ENCODE peak calls at places on chromosomes 13 and 19, in eight cellular contexts. One of them, this sample, is unnamed.

GRCh38 chr19:57096640-57097361 is 23.0 kb upstream of the USP29 start:
- DNase-seq in left lung: no peak
- DNase-seq in Peyer's patch: no peak
- DNase-seq in uterus: no peak
- DNase-seq in effector memory CD4-positive, alpha-beta T cell: no peak
- DNase-seq in Caco-2: no peak
- DNase-seq in cardiac muscle cell: peak; percentile 10
- DNase-seq in HCT116: no peak
- DNase-seq in this sample: no peak

GRCh38 chr19:1610579-1610978 is 5.3 kb upstream of the UQCR11 start:
- DNase-seq in left lung: no peak
- DNase-seq in Peyer's patch: no peak
- DNase-seq in uterus: no peak
- DNase-seq in effector memory CD4-positive, alpha-beta T cell: no peak
- DNase-seq in Caco-2: no peak
- DNase-seq in cardiac muscle cell: no peak
- DNase-seq in HCT116: no peak
- DNase-seq in this sample: no peak

GRCh38 chr19:4870025-4870700 is 2.7 kb upstream of the PLIN3 start:
- DNase-seq in left lung: peak; percentile 83
- DNase-seq in Peyer's patch: peak; percentile 81
- DNase-seq in uterus: no peak
- DNase-seq in effector memory CD4-positive, alpha-beta T cell: no peak
- DNase-seq in Caco-2: peak; percentile 47
- DNase-seq in cardiac muscle cell: peak; percentile 92
- DNase-seq in HCT116: peak; percentile 95
- DNase-seq in this sample: no peak

GRCh38 chr19:39212377-39212742 is 8.3 kb upstream of the SYCN start:
- DNase-seq in left lung: peak; percentile 80
- DNase-seq in Peyer's patch: peak; percentile 72
- DNase-seq in uterus: no peak
- DNase-seq in effector memory CD4-positive, alpha-beta T cell: peak; percentile 13
- DNase-seq in Caco-2: peak; percentile 67
- DNase-seq in cardiac muscle cell: peak; percentile 18
- DNase-seq in HCT116: peak; percentile 53
- DNase-seq in this sample: no peak

GRCh38 chr19:33558846-33559245 is 37.3 kb upstream of the PEPD start:
- DNase-seq in left lung: no peak
- DNase-seq in Peyer's patch: no peak
- DNase-seq in uterus: no peak
- DNase-seq in effector memory CD4-positive, alpha-beta T cell: no peak
- DNase-seq in Caco-2: no peak
- DNase-seq in cardiac muscle cell: no peak
- DNase-seq in HCT116: no peak
- DNase-seq in this sample: no peak

GRCh38 chr19:17398902-17399527 is 5.0 kb upstream of the CCDC194 start:
- DNase-seq in left lung: no peak
- DNase-seq in Peyer's patch: no peak
- DNase-seq in uterus: no peak
- DNase-seq in effector memory CD4-positive, alpha-beta T cell: no peak
- DNase-seq in Caco-2: no peak
- DNase-seq in cardiac muscle cell: no peak
- DNase-seq in HCT116: no peak
- DNase-seq in this sample: no peak

GRCh38 chr13:24624363-24624762 is 55.8 kb upstream of the ATP12A start:
- DNase-seq in left lung: no peak
- DNase-seq in Peyer's patch: no peak
- DNase-seq in uterus: no peak
- DNase-seq in effector memory CD4-positive, alpha-beta T cell: no peak
- DNase-seq in Caco-2: no peak
- DNase-seq in cardiac muscle cell: no peak
- DNase-seq in HCT116: no peak
- DNase-seq in this sample: no peak

GRCh38 chr19:30745476-30745985 is 373.3 kb downstream of the ZNF536 start:
- DNase-seq in left lung: no peak
- DNase-seq in Peyer's patch: no peak
- DNase-seq in uterus: no peak
- DNase-seq in effector memory CD4-positive, alpha-beta T cell: no peak
- DNase-seq in Caco-2: no peak
- DNase-seq in cardiac muscle cell: no peak
- DNase-seq in HCT116: no peak
- DNase-seq in this sample: no peak

GRCh38 chr13:73647417-73647816 is 486.8 kb downstream of the KLF12 start:
- DNase-seq in left lung: no peak
- DNase-seq in Peyer's patch: no peak
- DNase-seq in uterus: no peak
- DNase-seq in effector memory CD4-positive, alpha-beta T cell: no peak
- DNase-seq in Caco-2: no peak
- DNase-seq in cardiac muscle cell: no peak
- DNase-seq in HCT116: no peak
- DNase-seq in this sample: no peak

GRCh38 chr19:56314018-56314583 is 538 bp downstream of the ZSCAN5A start:
- DNase-seq in left lung: no peak
- DNase-seq in Peyer's patch: no peak
- DNase-seq in uterus: no peak
- DNase-seq in effector memory CD4-positive, alpha-beta T cell: no peak
- DNase-seq in Caco-2: no peak
- DNase-seq in cardiac muscle cell: no peak
- DNase-seq in HCT116: no peak
- DNase-seq in this sample: peak; percentile 5

GRCh38 chr19:53246498-53246897 is 8.2 kb downstream of the ZNF677 start:
- DNase-seq in left lung: no peak
- DNase-seq in Peyer's patch: no peak
- DNase-seq in uterus: no peak
- DNase-seq in effector memory CD4-positive, alpha-beta T cell: no peak
- DNase-seq in Caco-2: no peak
- DNase-seq in cardiac muscle cell: no peak
- DNase-seq in HCT116: no peak
- DNase-seq in this sample: no peak

GRCh38 chr13:98280176-98280510 is 103.1 kb upstream of the RNF113B start:
- DNase-seq in left lung: no peak
- DNase-seq in Peyer's patch: no peak
- DNase-seq in uterus: no peak
- DNase-seq in effector memory CD4-positive, alpha-beta T cell: no peak
- DNase-seq in Caco-2: no peak
- DNase-seq in cardiac muscle cell: no peak
- DNase-seq in HCT116: no peak
- DNase-seq in this sample: no peak

GRCh38 chr19:15254547-15254946 is 22.3 kb upstream of the EPHX3 start:
- DNase-seq in left lung: no peak
- DNase-seq in Peyer's patch: no peak
- DNase-seq in uterus: no peak
- DNase-seq in effector memory CD4-positive, alpha-beta T cell: no peak
- DNase-seq in Caco-2: no peak
- DNase-seq in cardiac muscle cell: no peak
- DNase-seq in HCT116: no peak
- DNase-seq in this sample: no peak
- H3K36me3 ChIP-seq in left lung: peaks cover 6% of the 10 kb centered on the region
- H3K36me3 ChIP-seq in Peyer's patch: no peaks in the 10 kb centered on the region
- H3K36me3 ChIP-seq in uterus: no peaks in the 10 kb centered on the region
- H3K36me3 ChIP-seq in effector memory CD4-positive, alpha-beta T cell: peaks cover 98% of the 10 kb centered on the region
- H3K36me3 ChIP-seq in Caco-2: peaks cover 14% of the 10 kb centered on the region
- H3K36me3 ChIP-seq in cardiac muscle cell: peaks cover 66% of the 10 kb centered on the region
- H3K36me3 ChIP-seq in HCT116: peaks cover 2% of the 10 kb centered on the region
- H3K36me3 ChIP-seq in this sample: peaks cover 52% of the 10 kb centered on the region

DNA sequence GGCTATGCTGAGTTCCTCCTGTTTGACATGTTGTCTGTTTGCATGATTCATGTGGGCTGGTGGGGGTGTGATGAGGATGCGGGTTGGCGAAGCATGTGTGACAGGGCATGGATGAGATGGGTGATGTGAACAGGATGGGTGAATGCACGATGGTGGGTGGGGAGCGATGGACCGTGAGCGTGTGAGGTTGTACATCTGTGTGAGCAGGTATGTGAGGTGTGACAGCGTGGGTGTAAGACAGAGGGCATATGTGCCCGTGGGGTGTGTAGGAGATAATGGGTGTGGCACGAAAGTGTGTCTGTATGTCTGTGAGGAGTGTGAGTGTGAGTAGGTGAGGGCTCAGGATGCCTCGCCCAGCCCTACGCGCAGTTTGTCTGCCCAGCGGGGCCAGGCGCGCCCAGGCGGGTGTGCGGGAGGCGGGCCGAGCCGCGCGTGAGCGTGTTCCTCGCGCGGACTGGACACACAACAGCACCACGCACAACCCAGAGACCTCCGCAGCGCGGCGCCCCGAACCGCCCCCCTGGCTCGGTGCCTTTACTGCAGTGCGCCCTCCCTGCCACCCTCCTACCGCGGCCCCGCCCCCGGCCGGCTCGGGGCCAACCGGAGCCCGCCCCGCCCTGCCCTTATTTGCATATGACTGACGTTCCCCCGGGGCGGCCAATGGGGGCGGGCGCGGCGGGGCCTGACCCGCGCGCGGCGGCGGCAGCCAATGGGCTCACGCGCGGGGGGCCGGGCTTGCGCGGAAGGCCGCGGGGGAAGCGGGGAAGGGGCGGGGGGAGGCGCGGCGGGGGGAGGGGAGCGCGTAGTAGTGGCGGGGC is 14.4 kb downstream of the CIC start:
- DNase-seq in left lung: peak; percentile 97
- DNase-seq in Peyer's patch: peak; percentile 98
- DNase-seq in uterus: peak; percentile 96
- DNase-seq in effector memory CD4-positive, alpha-beta T cell: peak; percentile 94
- DNase-seq in Caco-2: peak; percentile 98
- DNase-seq in cardiac muscle cell: peak; percentile 97
- DNase-seq in HCT116: peak; percentile 69
- DNase-seq in this sample: no peak
- H3K4me1 ChIP-seq in left lung: peaks cover 53% of the 10 kb centered on the region
- H3K4me1 ChIP-seq in Peyer's patch: peaks cover 56% of the 10 kb centered on the region
- H3K4me1 ChIP-seq in uterus: peaks cover 6% of the 10 kb centered on the region
- H3K4me1 ChIP-seq in effector memory CD4-positive, alpha-beta T cell: peaks cover 41% of the 10 kb centered on the region
- H3K4me1 ChIP-seq in Caco-2: peaks cover 40% of the 10 kb centered on the region
- H3K4me1 ChIP-seq in cardiac muscle cell: peaks cover 40% of the 10 kb centered on the region
- H3K4me1 ChIP-seq in HCT116: peaks cover 40% of the 10 kb centered on the region
- H3K4me1 ChIP-seq in this sample: peaks cover 21% of the 10 kb centered on the region

GRCh38 chr13:34258646-34259386 is 440.9 kb downstream of the RFC3 start:
- DNase-seq in left lung: no peak
- DNase-seq in Peyer's patch: no peak
- DNase-seq in uterus: no peak
- DNase-seq in effector memory CD4-positive, alpha-beta T cell: no peak
- DNase-seq in Caco-2: no peak
- DNase-seq in cardiac muscle cell: no peak
- DNase-seq in HCT116: no peak
- DNase-seq in this sample: no peak

GRCh38 chr13:34254366-34254765 is 436.4 kb downstream of the RFC3 start:
- DNase-seq in left lung: no peak
- DNase-seq in Peyer's patch: no peak
- DNase-seq in uterus: no peak
- DNase-seq in effector memory CD4-positive, alpha-beta T cell: no peak
- DNase-seq in Caco-2: no peak
- DNase-seq in cardiac muscle cell: no peak
- DNase-seq in HCT116: no peak
- DNase-seq in this sample: no peak

GRCh38 chr13:34257980-34258379 is 440.0 kb downstream of the RFC3 start:
- DNase-seq in left lung: no peak
- DNase-seq in Peyer's patch: no peak
- DNase-seq in uterus: no peak
- DNase-seq in effector memory CD4-positive, alpha-beta T cell: no peak
- DNase-seq in Caco-2: no peak
- DNase-seq in cardiac muscle cell: no peak
- DNase-seq in HCT116: no peak
- DNase-seq in this sample: no peak

GRCh38 chr13:34255695-34256094 is 437.7 kb downstream of the RFC3 start:
- DNase-seq in left lung: no peak
- DNase-seq in Peyer's patch: no peak
- DNase-seq in uterus: no peak
- DNase-seq in effector memory CD4-positive, alpha-beta T cell: no peak
- DNase-seq in Caco-2: no peak
- DNase-seq in cardiac muscle cell: no peak
- DNase-seq in HCT116: no peak
- DNase-seq in this sample: no peak

DNA sequence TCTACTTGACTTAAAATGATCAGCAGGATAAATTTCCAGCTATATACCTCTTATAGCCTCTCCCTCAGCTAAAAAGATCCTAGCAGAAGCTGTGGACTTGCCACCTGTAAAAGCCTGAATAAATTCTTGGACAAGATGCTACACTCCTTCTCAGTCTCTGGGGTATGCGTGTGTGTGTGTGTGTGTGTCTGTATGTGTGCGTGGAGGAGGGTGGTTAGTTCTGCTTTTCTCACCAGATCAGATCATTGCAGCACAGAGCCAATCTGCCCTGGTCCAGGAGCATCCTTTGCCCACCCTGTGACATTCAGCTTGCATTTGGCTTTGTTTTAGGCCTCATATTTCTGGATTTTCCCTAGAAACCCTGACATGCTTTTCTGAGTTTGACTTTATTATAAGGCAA is 438.3 kb downstream of the RFC3 start:
- DNase-seq in left lung: no peak
- DNase-seq in Peyer's patch: no peak
- DNase-seq in uterus: no peak
- DNase-seq in effector memory CD4-positive, alpha-beta T cell: no peak
- DNase-seq in Caco-2: no peak
- DNase-seq in cardiac muscle cell: no peak
- DNase-seq in HCT116: no peak
- DNase-seq in this sample: no peak
- H3K36me3 ChIP-seq in left lung: no peaks in the 10 kb centered on the region
- H3K36me3 ChIP-seq in Peyer's patch: no peaks in the 10 kb centered on the region
- H3K36me3 ChIP-seq in uterus: no peaks in the 10 kb centered on the region
- H3K36me3 ChIP-seq in effector memory CD4-positive, alpha-beta T cell: no peaks in the 10 kb centered on the region
- H3K36me3 ChIP-seq in Caco-2: no peaks in the 10 kb centered on the region
- H3K36me3 ChIP-seq in cardiac muscle cell: no peaks in the 10 kb centered on the region
- H3K36me3 ChIP-seq in HCT116: no peaks in the 10 kb centered on the region
- H3K36me3 ChIP-seq in this sample: no peaks in the 10 kb centered on the region

DNA sequence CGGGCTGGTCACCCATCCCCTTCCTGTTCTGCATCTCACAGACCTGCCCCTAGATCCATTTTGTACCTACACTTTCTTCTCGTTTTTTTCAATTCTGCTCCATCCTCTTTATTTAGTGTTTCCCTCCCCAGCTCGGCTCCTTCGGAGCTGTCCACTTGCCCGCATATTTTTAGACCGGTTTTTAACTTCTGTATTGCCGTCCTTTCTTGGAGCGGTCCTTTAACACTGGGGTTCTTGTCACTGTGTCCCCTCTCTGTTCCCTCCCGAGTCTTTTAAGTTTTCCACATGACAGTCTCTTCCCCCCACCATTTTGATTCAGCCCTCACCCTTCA is 1.7 kb downstream of the ARHGAP35 start:
- DNase-seq in left lung: no peak
- DNase-seq in Peyer's patch: no peak
- DNase-seq in uterus: no peak
- DNase-seq in effector memory CD4-positive, alpha-beta T cell: no peak
- DNase-seq in Caco-2: no peak
- DNase-seq in cardiac muscle cell: no peak
- DNase-seq in HCT116: no peak
- DNase-seq in this sample: no peak
- H3K4me1 ChIP-seq in left lung: peaks cover 17% of the 10 kb centered on the region
- H3K4me1 ChIP-seq in Peyer's patch: peaks cover 5% of the 10 kb centered on the region
- H3K4me1 ChIP-seq in uterus: no peaks in the 10 kb centered on the region
- H3K4me1 ChIP-seq in effector memory CD4-positive, alpha-beta T cell: peaks cover 31% of the 10 kb centered on the region
- H3K4me1 ChIP-seq in Caco-2: peaks cover 48% of the 10 kb centered on the region
- H3K4me1 ChIP-seq in cardiac muscle cell: peaks cover 31% of the 10 kb centered on the region
- H3K4me1 ChIP-seq in HCT116: peaks cover 49% of the 10 kb centered on the region
- H3K4me1 ChIP-seq in this sample: peaks cover 2% of the 10 kb centered on the region